ENCODE peak calls at places on chromosomes 16 and 17, in five cellular contexts. I is ovary, B is tibial artery, J is IMR-90, A is lower lobe of right lung. T is an unnamed sample.

GRCh38 chr16:70725024-70725911 is 39.4 kb upstream of the MTSS2 start:
- DNase-seq in I (peak; percentile 60), A (peak; percentile 81), B (peak; percentile 50), J (no peak), T (no peak)

GRCh38 chr17:66149562-66149961 is 42.4 kb downstream of the CEP112 start:
- DNase-seq in J (no peak), B (no peak), I (no peak), A (no peak), T (no peak)

GRCh38 chr16:83769397-83770008 is 38.3 kb upstream of the HSBP1 start:
- DNase-seq in J (no peak), I (no peak), A (no peak), B (peak; percentile 21), T (no peak)

GRCh38 chr16:49492090-49492801 is 118.6 kb downstream of the C16orf78 start:
- DNase-seq in I (peak; percentile 79), J (no peak), B (peak; percentile 32), A (peak; percentile 56), T (no peak)

GRCh38 chr17:8371786-8372185 is 4.7 kb downstream of the KRABD2 start:
- DNase-seq in I (no peak), A (no peak), B (no peak), J (peak; percentile 45), T (no peak)

GRCh38 chr17:81349397-81350319 is 45.6 kb upstream of the BAHCC1 start:
- DNase-seq in B (no peak), I (no peak), A (no peak), J (no peak), T (peak; percentile 33)

GRCh38 chr16:13957197-13958078 is 37.5 kb downstream of the ERCC4 start:
- DNase-seq in B (peak; percentile 87), I (peak; percentile 67), A (peak; percentile 78), J (peak; percentile 95), T (peak; percentile 58)

GRCh38 chr17:72432881-72433280 is 312.1 kb downstream of the SOX9 start:
- DNase-seq in J (no peak), I (no peak), A (no peak), B (no peak), T (no peak)

GRCh38 chr17:50328360-50328759 is 17.6 kb upstream of the XYLT2 start:
- DNase-seq in B (no peak), J (no peak), A (no peak), I (no peak), T (no peak)

GRCh38 chr17:39782481-39782880 is 44.7 kb downstream of the GRB7 start:
- DNase-seq in I (no peak), B (no peak), J (peak; percentile 8), A (no peak), T (no peak)

GRCh38 chr17:3994221-3994576 is 30.0 kb upstream of the ATP2A3 start:
- DNase-seq in A (no peak), B (no peak), I (no peak), J (no peak), T (no peak)

GRCh38 chr17:74340470-74341023 is 14.5 kb downstream of the KIF19 start:
- DNase-seq in J (no peak), B (no peak), A (no peak), I (no peak), T (no peak)

GRCh38 chr16:68629315-68629900 is 15.7 kb upstream of the CDH3 start:
- DNase-seq in I (no peak), J (no peak), B (no peak), A (no peak), T (no peak)

GRCh38 chr17:35748323-35748960 is 4.6 kb downstream of the GAS2L2 start:
- DNase-seq in J (no peak), A (no peak), I (no peak), B (no peak), T (peak; percentile 40)

GRCh38 chr16:72875291-72876036 is 172.5 kb downstream of the ZFHX3 start:
- DNase-seq in I (no peak), J (no peak), B (no peak), A (no peak), T (no peak)

GRCh38 chr16:13332713-13333255 is 431.4 kb downstream of the SHISA9 start:
- DNase-seq in B (no peak), J (no peak), I (no peak), A (no peak), T (no peak)

GRCh38 chr17:66620528-66620927 is 214.4 kb upstream of the CACNG5 start:
- DNase-seq in B (no peak), A (no peak), J (peak; percentile 33), I (no peak), T (no peak)

GRCh38 chr16:65185379-65185778 is 63.5 kb upstream of the CDH11 start:
- DNase-seq in I (no peak), J (no peak), A (no peak), B (no peak), T (no peak)

GRCh38 chr16:64051826-64052225 is 1070.0 kb downstream of the CDH11 start:
- DNase-seq in J (no peak), B (no peak), A (no peak), I (no peak), T (no peak)

GRCh38 chr16:30977502-30977901 is 7.5 kb upstream of the HSD3B7 start:
- DNase-seq in I (no peak), J (no peak), A (no peak), B (no peak), T (no peak)

GRCh38 chr16:82612263-82612662 is 14.5 kb upstream of the CDH13 start:
- DNase-seq in A (no peak), B (no peak), J (no peak), I (no peak), T (no peak)

GRCh38 chr17:50052822-50053653 is 2.9 kb upstream of the ITGA3 start:
- DNase-seq in B (no peak), J (peak; percentile 38), I (peak; percentile 74), A (peak; percentile 65), T (peak; percentile 47)

GRCh38 chr16:56506941-56507340 is 12.9 kb downstream of the BBS2 start:
- DNase-seq in A (no peak), B (no peak), J (peak; percentile 80), I (no peak), T (no peak)

GRCh38 chr17:80866050-80866793 is 125.4 kb upstream of the CHMP6 start:
- DNase-seq in A (peak; percentile 56), B (peak; percentile 65), I (peak; percentile 80), J (peak; percentile 69), T (peak; percentile 85)

GRCh38 chr16:3822366-3823045 is 58.0 kb downstream of the CREBBP start:
- DNase-seq in A (no peak), I (no peak), B (no peak), J (peak; percentile 20), T (no peak)

GRCh38 chr17:78444392-78444791 is 65.9 kb downstream of the PGS1 start:
- DNase-seq in I (no peak), A (no peak), B (no peak), J (no peak), T (no peak)

GRCh38 chr17:78449983-78450382 is 71.5 kb downstream of the PGS1 start:
- DNase-seq in B (no peak), A (no peak), I (no peak), J (no peak), T (no peak)

GRCh38 chr17:78446833-78447232 is 68.4 kb downstream of the PGS1 start:
- DNase-seq in J (no peak), B (no peak), A (no peak), I (no peak), T (no peak)

GRCh38 chr17:78450696-78451344 is 72.4 kb downstream of the PGS1 start:
- DNase-seq in I (no peak), B (no peak), A (no peak), J (no peak), T (no peak)

DNA sequence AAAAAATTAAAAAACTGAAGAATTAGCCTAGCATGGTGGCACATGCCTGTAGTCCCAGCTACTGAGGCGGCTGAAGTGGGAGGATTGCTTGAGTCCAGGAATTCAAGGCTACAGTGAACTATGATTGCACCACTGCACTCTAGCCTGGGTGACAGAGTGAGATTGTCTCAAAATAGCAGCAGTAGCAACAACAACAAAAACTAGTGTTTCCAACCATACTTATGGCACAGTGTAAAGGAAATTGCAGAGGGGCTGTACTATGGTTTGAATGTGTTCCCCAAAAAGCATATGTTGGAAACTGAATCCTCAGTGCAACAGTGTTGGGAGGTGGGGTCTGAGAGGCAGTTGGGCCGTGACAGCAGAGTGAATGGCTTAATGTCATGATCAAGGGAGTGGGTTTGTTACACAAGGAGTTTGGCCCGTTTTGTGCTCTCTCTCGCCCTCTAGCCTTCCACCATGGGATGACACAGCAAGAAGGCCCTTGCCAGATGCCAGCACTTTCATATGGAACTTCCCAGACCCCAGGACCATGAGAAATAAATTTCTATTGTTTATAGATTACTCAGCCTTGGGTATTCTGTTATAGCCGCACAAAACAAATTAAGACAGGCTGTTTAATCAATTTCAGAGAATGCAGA is 70.0 kb downstream of the PGS1 start:
- DNase-seq in J (no peak), A (no peak), B (no peak), I (no peak), T (no peak)
- TF ChIP-seq CTCF in J (no peak), A (peak; percentile 8), B (no peak), I (no peak), T (no peak)

GRCh38 chr17:82948081-82948511 is 108.3 kb upstream of the ZNF750 start:
- DNase-seq in A (peak; percentile 37), J (no peak), B (no peak), I (peak; percentile 24), T (peak; percentile 31)
- H3K9me3 ChIP-seq in A (peaks cover 27% of the 10 kb centered on the region), J (peaks cover 66% of the 10 kb centered on the region), B (peaks cover 41% of the 10 kb centered on the region), I (peaks cover 2% of the 10 kb centered on the region), T (peaks cover 34% of the 10 kb centered on the region)

DNA sequence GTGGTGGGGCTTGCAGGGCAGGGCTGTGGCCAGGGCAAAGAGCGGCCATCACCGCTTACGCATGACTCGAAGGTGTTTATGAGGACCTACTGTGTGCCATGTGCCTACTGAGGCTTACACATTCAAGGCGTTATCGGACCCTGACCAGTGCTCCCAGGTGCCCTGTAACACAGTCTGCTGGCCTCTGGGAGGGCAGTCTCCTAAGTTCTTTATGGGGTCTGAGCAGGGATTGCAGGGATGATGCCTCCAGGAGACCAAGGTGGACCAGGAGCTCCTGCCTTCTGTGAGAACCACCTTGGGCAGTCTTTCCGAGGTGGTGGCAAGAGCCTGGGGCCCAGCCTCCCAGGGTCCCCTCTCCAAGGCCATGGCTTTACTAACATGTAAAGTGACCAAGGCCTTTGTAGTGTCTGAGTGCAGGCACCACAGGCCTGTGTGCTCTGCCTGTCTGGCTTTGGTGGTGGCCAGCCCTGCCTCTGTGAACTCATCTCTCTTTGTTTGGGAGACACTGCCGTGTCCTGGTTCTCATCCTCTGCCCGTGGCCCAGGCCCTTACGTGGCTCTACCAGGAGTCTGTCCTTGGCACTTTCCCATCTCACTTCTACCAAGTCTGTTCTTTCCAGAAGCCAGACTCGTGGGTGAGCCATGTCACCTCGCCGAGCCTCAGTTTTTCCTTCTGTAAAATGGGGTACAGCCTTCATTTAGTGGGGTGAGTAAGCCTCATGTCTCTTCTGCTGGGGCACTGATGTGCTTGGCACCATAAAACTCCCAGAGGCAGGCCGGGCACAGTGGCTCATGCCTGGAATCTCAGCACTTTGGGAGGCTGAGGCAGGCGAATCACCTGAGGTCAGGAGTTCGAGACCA is 3.4 kb upstream of the SYNGR2 start:
- DNase-seq in B (no peak), I (no peak), J (no peak), A (no peak), T (no peak)
- H3K4me1 ChIP-seq in B (no peaks in the 10 kb centered on the region), I (peaks cover 5% of the 10 kb centered on the region), J (peaks cover 2% of the 10 kb centered on the region), A (peaks cover 15% of the 10 kb centered on the region), T (peaks cover 5% of the 10 kb centered on the region)

GRCh38 chr17:63441654-63442053 is 4.5 kb downstream of the CYB561 start:
- DNase-seq in A (no peak), B (no peak), J (no peak), I (no peak), T (no peak)

GRCh38 chr17:63440770-63441335 is 5.3 kb downstream of the CYB561 start:
- DNase-seq in B (no peak), J (no peak), I (no peak), A (no peak), T (no peak)

GRCh38 chr17:63442074-63442473 is 4.0 kb downstream of the CYB561 start:
- DNase-seq in I (no peak), A (no peak), J (no peak), B (no peak), T (no peak)

GRCh38 chr17:63443053-63443452 is 3.1 kb downstream of the CYB561 start:
- DNase-seq in B (no peak), I (no peak), A (no peak), J (no peak), T (no peak)

GRCh38 chr17:63442549-63443035 is 3.5 kb downstream of the CYB561 start:
- DNase-seq in A (no peak), I (no peak), J (no peak), B (no peak), T (no peak)
- TF ChIP-seq CTCF in A (peak; percentile 11), I (no peak), J (peak; percentile 25), B (no peak), T (no peak)

T was measured in mucosa of descending colon.